ENCODE peak calls at places on chromosome 13, in nine cellular contexts. B, Q, Z, M, L, A, C, I and Y are unnamed samples. For H3K27me3, the result is how much of the 10 kb centered on the place peaks cover.

GRCh38 chr13:102141625-102142472 is 260.0 kb downstream of the FGF14 start:
- DNase-seq in Z (no peak), I (no peak), M (no peak), L (no peak), C (no peak), B (no peak), Q (peak), A (no peak), Y (peak)

GRCh38 chr13:76889254-76889653 is 3.0 kb upstream of the KCTD12 start:
- DNase-seq in B (no peak), L (no peak), Z (no peak), C (no peak), I (no peak), Q (no peak), A (no peak), M (no peak), Y (no peak)

GRCh38 chr13:52104624-52105023 is 24.2 kb downstream of the NEK5 start:
- DNase-seq in I (no peak), C (no peak), A (no peak), B (no peak), L (no peak), M (no peak), Q (no peak), Z (no peak), Y (no peak)

GRCh38 chr13:78660130-78660857 is 1.3 kb upstream of the OBI1 start:
- DNase-seq in M (peak), Q (no peak), C (no peak), L (no peak), I (no peak), Z (peak), A (no peak), B (no peak), Y (peak)

GRCh38 chr13:95341441-95341840 is 40.2 kb upstream of the ABCC4 start:
- DNase-seq in A (no peak), Z (no peak), M (no peak), I (no peak), Q (no peak), L (no peak), B (no peak), C (no peak), Y (no peak)

GRCh38 chr13:93689333-93689732 is 462.7 kb downstream of the GPC6 start:
- DNase-seq in Z (no peak), C (no peak), I (no peak), B (no peak), M (no peak), A (no peak), L (no peak), Q (no peak), Y (no peak)

GRCh38 chr13:23670793-23671192 is 100.6 kb downstream of the TNFRSF19 start:
- DNase-seq in I (no peak), B (no peak), Z (no peak), A (no peak), C (no peak), M (no peak), L (no peak), Q (no peak), Y (no peak)

GRCh38 chr13:23618341-23618740 is 48.1 kb downstream of the TNFRSF19 start:
- DNase-seq in L (no peak), A (no peak), B (no peak), M (no peak), Q (no peak), I (no peak), Z (no peak), C (no peak), Y (no peak)

GRCh38 chr13:101875717-101876393 is 423.4 kb downstream of the ITGBL1 start:
- DNase-seq in A (no peak), M (no peak), B (no peak), L (no peak), Q (no peak), C (no peak), Z (no peak), I (no peak), Y (no peak)

GRCh38 chr13:72290962-72291681 is 424.1 kb upstream of the DACH1 start:
- DNase-seq in C (no peak), B (no peak), Z (peak), I (no peak), Q (no peak), L (no peak), A (no peak), M (no peak), Y (no peak)

GRCh38 chr13:33218426-33218825 is 67.1 kb downstream of the STARD13 start:
- DNase-seq in Q (no peak), L (no peak), I (no peak), Z (no peak), B (no peak), A (no peak), M (no peak), C (no peak), Y (no peak)

GRCh38 chr13:84653915-84654534 is 771.8 kb upstream of the SLITRK1 start:
- DNase-seq in I (no peak), Z (no peak), Q (no peak), A (no peak), B (no peak), L (no peak), M (no peak), C (no peak), Y (no peak)

GRCh38 chr13:104648291-104648690 is 1582.1 kb upstream of the SLC10A2 start:
- DNase-seq in B (no peak), Q (no peak), L (no peak), A (no peak), M (no peak), Z (no peak), C (no peak), I (no peak), Y (no peak)

GRCh38 chr13:32254916-32255743 is 60.0 kb downstream of the ZAR1L start:
- DNase-seq in I (no peak), Q (no peak), M (no peak), C (no peak), A (no peak), Z (no peak), L (no peak), B (no peak), Y (no peak)

GRCh38 chr13:41791056-41791455 is 169.9 kb downstream of the VWA8 start:
- DNase-seq in C (no peak), B (no peak), L (no peak), Q (no peak), A (no peak), I (no peak), M (no peak), Z (no peak), Y (no peak)

GRCh38 chr13:98613591-98613990 is 36.7 kb upstream of the STK24 start:
- DNase-seq in C (no peak), B (no peak), A (no peak), Z (no peak), I (no peak), M (no peak), L (no peak), Q (no peak), Y (no peak)

GRCh38 chr13:26475176-26476110 is 82.0 kb upstream of the WASF3 start:
- DNase-seq in I (no peak), L (peak), Z (peak), Q (peak), C (no peak), A (no peak), M (no peak), B (no peak), Y (peak)

GRCh38 chr13:26476111-26476743 is 81.3 kb upstream of the WASF3 start:
- DNase-seq in C (no peak), L (no peak), B (no peak), Z (peak), M (peak), Q (peak), I (no peak), A (no peak), Y (peak)

GRCh38 chr13:26474286-26474685 is 83.2 kb upstream of the WASF3 start:
- DNase-seq in Q (no peak), Z (peak), L (peak), M (no peak), C (no peak), I (no peak), A (no peak), B (no peak), Y (no peak)

GRCh38 chr13:26477681-26478080 is 79.8 kb upstream of the WASF3 start:
- DNase-seq in A (no peak), L (no peak), Q (no peak), B (no peak), M (no peak), I (no peak), Z (peak), C (no peak), Y (no peak)

DNA sequence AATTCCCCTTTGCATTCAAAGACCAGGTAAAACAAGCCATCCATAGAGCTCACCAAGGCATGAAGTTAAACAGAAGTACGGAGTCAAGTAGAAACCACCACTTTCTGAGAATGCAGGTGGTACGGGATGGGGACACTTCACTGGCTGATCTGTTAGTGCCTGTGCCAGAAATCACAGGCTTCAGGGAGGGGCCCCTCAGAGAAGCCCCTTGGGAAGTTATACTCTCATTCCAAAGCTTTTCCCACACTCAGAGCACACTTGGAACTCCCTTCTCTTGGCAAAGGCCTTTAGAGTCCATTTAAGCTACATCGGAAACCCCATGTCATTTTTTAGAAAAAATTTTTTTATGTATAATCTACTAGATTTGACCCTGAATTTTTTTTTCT is 80.7 kb upstream of the WASF3 start:
- DNase-seq in Q (no peak), I (no peak), A (no peak), C (no peak), L (no peak), Z (no peak), B (no peak), M (no peak), Y (no peak)
- H3K4me3 ChIP-seq in Q (peak), I (no peak), A (no peak), C (no peak), L (no peak), Z (peak), B (no peak), M (no peak), Y (peak)

GRCh38 chr13:113735194-113735593 is 23.8 kb upstream of the TMEM255B start:
- DNase-seq in C (peak), L (no peak), B (no peak), Q (no peak), A (no peak), Z (no peak), I (no peak), M (no peak), Y (no peak)
- H3K27me3 ChIP-seq in C (under half), L (under half), B (under half), Q (under half), A (under half), Z (under half), I (under half), M (under half), Y (under half)

DNA sequence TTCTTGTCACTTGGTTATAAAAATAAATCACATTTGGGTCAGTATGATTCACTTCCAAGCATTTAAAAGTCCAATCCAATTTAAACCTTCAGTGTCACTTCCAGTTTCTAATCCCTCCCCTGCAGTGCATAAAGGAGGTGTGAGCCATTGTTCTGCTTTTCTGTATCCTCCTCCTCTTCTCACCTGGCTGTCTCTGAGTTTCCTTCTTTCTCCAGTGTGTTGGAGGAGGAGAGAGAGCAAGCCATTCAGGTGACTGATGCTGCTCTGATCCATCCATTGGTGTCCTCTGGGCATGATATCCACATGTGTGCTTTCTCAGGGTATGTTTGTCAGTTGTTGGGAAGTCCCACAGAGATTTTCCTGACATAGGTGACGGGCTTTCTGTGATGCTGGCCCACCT is 1.2 kb downstream of the NUDT15 start:
- DNase-seq in A (no peak), M (no peak), I (no peak), B (no peak), C (no peak), L (no peak), Z (peak), Q (peak), Y (peak)
- H3K4me3 ChIP-seq in A (no peak), M (no peak), I (no peak), B (no peak), C (peak), L (no peak), Z (peak), Q (peak), Y (no peak)

DNA sequence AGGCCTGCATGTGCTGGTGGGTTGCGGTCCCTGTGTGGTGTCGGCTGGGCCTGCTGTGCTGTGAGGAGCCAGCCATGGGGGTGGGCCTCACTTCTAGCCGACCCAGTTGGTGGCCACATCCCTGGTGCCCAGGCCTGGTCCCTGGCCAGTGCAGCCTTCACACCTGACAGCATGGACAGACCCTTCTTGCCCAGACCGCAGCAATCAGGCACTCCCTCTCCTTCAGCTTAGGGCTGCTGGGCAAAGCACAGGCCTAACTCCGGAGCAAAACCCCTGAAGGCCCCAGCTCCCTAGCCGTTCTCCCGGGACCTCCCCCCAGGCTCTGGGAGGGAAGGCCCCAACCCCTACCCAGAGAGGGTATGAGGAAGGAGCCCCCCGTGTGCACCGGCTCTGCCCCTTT is 6.6 kb upstream of the MCF2L start:
- DNase-seq in C (peak), L (no peak), I (no peak), B (no peak), A (no peak), Q (no peak), Z (no peak), M (no peak), Y (no peak)
- H3K27me3 ChIP-seq in C (under half), L (under half), I (under half), B (under half), A (under half), Q (under half), Z (under half), M (under half), Y (under half)

GRCh38 chr13:40355126-40355719 is 311.2 kb downstream of the FOXO1 start:
- DNase-seq in B (no peak), A (no peak), C (no peak), I (no peak), L (no peak), Z (peak), M (no peak), Q (no peak), Y (no peak)

GRCh38 chr13:40352807-40353562 is 313.5 kb downstream of the FOXO1 start:
- DNase-seq in Z (peak), C (no peak), M (peak), A (no peak), Q (no peak), B (peak), L (no peak), I (no peak), Y (no peak)

GRCh38 chr13:40351537-40352384 is 314.7 kb downstream of the FOXO1 start:
- DNase-seq in Z (no peak), C (no peak), B (no peak), L (no peak), Q (no peak), A (no peak), I (no peak), M (no peak), Y (no peak)

GRCh38 chr13:40350283-40350992 is 316.0 kb downstream of the FOXO1 start:
- DNase-seq in I (no peak), Q (no peak), L (no peak), A (no peak), B (no peak), Z (no peak), M (no peak), C (no peak), Y (no peak)

GRCh38 chr13:40352385-40352778 is 314.1 kb downstream of the FOXO1 start:
- DNase-seq in Z (no peak), B (peak), Q (no peak), A (no peak), C (no peak), M (peak), L (no peak), I (no peak), Y (no peak)
- H3K4me3 ChIP-seq in Z (no peak), B (no peak), Q (no peak), A (no peak), C (no peak), M (no peak), L (no peak), I (no peak), Y (no peak)

DNA sequence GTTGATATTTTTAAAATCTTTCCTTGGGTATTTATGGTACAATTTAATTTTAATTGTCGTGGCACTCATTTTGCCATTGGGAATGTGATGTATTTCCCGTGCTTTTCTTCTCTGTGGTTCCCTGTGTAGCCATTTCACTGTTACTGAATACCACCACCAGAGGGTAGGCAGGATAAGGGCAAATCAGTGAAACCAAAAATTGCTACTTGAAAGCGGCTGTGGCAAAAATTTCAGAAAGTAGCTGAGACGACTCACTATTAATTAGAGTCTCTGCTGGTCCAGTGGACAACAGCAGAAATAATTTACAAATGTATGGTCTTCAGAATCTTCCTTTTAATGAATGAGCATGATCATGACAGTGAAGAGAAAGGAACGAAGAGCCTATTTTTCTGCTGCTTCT is 34.4 kb upstream of the MIR17HG start:
- DNase-seq in Z (peak), A (no peak), C (no peak), Q (peak), B (no peak), I (no peak), L (no peak), M (peak), Y (peak)
- H3K27me3 ChIP-seq in Z (under half), A (under half), C (under half), Q (under half), B (under half), I (under half), L (under half), M (under half), Y (under half)

DNA sequence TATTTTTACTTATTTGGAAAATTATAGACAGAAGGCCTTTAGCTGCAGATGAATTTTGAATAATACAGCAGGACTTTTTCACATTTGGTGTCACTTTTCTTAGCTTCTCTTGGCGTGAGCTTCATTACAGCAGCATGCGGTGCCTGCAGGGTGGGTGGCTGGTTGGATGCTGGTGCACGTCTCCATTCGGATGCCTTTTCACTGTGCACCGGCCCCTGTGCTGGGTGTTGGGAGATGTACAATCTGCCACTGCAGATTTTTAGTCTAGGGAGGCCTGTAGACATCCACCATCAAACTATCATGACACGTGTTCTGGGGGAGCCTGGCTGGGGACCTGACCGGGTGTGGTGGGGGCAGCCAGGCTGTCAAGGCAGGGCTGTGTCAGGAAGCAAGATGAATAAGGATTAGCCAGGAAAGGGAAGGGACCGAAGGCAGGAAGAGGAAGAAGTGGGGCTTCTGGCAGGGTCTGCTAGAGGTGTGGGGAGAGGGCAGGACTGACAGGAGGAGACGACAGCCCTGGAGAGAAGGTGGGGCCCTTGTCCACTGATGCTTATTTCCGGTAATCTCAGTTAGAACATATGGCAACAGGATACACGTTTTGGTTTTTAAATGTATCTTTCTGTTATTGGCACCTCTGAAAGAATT is 88.8 kb downstream of the ARHGEF7 start:
- DNase-seq in B (no peak), Q (no peak), A (no peak), I (no peak), M (no peak), L (no peak), Z (no peak), C (no peak), Y (peak)
- H3K4me3 ChIP-seq in B (no peak), Q (no peak), A (no peak), I (no peak), M (no peak), L (no peak), Z (no peak), C (no peak), Y (no peak)

GRCh38 chr13:112452380-112453206 is 76.4 kb downstream of the SPACA7 start:
- DNase-seq in A (peak), C (peak), M (no peak), Z (peak), L (no peak), I (no peak), B (no peak), Q (no peak), Y (peak)

GRCh38 chr13:112451512-112452379 is 75.6 kb downstream of the SPACA7 start:
- DNase-seq in I (no peak), M (no peak), C (no peak), B (no peak), Z (peak), A (peak), L (no peak), Q (no peak), Y (peak)

GRCh38 chr13:112453874-112454647 is 77.9 kb downstream of the SPACA7 start:
- DNase-seq in Q (no peak), C (no peak), M (no peak), A (no peak), B (no peak), L (no peak), I (no peak), Z (peak), Y (peak)

GRCh38 chr13:112454648-112455334 is 78.6 kb downstream of the SPACA7 start:
- DNase-seq in Q (no peak), M (no peak), I (no peak), L (no peak), B (no peak), C (no peak), A (no peak), Z (no peak), Y (peak)

GRCh38 chr13:112453207-112453829 is 77.2 kb downstream of the SPACA7 start:
- DNase-seq in Z (peak), A (peak), C (no peak), B (no peak), I (no peak), L (no peak), Q (no peak), M (no peak), Y (peak)
- H3K27me3 ChIP-seq in Z (under half), A (under half), C (under half), B (under half), I (under half), L (half or more), Q (under half), M (under half), Y (under half)

DNA sequence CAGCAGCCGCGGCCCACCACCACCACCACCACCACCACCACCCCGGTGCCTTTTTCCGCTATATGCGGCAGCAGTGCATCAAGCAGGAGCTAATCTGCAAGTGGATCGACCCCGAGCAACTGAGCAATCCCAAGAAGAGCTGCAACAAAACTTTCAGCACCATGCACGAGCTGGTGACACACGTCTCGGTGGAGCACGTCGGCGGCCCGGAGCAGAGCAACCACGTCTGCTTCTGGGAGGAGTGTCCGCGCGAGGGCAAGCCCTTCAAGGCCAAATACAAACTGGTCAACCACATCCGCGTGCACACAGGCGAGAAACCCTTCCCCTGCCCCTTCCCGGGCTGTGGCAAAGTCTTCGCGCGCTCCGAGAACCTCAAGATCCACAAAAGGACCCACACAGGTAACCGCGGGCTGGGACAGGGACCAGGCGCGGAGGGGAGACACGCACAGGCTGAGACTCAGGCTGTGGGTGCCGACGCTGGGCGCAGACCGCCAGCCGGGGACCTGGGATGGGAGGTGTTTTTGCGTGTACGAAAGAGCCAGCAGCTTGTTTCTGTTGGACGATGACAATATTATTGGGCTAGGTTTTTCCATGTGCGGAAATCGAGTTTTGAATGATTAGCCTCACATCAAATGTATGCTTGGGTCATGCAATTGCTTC is 1.3 kb downstream of the ZIC2 start:
- DNase-seq in M (no peak), C (no peak), I (no peak), A (no peak), L (peak), Z (no peak), B (no peak), Q (peak), Y (peak)
- H3K4me3 ChIP-seq in M (no peak), C (no peak), I (no peak), A (peak), L (peak), Z (peak), B (no peak), Q (peak), Y (peak)

GRCh38 chr13:57636811-57637210 is 5.3 kb downstream of the PCDH17 start:
- DNase-seq in C (no peak), Q (no peak), A (no peak), Z (no peak), L (no peak), I (no peak), B (no peak), M (no peak), Y (no peak)
- H3K27me3 ChIP-seq in C (under half), Q (half or more), A (under half), Z (half or more), L (under half), I (under half), B (under half), M (under half), Y (under half)